ENCODE peak calls at places on chromosome 21, in eight cellular contexts. U, E, A, V, X, J, C and Z are unnamed samples.
A peak's percentile ranks its signal among the peaks of the same experiment; 100 is the strongest.

GRCh38 chr21:45579383-45580180 is 37.3 kb upstream of the SLC19A1 start:
- DNase-seq in U (no peak), V (peak; percentile 5), A (no peak), X (no peak), E (no peak), J (no peak), C (no peak), Z (peak; percentile 24)

GRCh38 chr21:46621457-46622182 is 13.9 kb upstream of the PRMT2 start:
- DNase-seq in V (no peak), E (no peak), X (no peak), C (no peak), J (no peak), A (no peak), U (no peak), Z (no peak)

GRCh38 chr21:43643193-43643592 is 16.1 kb downstream of the HSF2BP start:
- DNase-seq in V (no peak), X (no peak), C (no peak), J (no peak), A (no peak), U (no peak), E (no peak), Z (no peak)

GRCh38 chr21:35855463-35855862 is 204.9 kb downstream of the SETD4 start:
- DNase-seq in C (no peak), X (no peak), A (no peak), E (no peak), V (no peak), J (no peak), U (no peak), Z (no peak)

GRCh38 chr21:36010801-36011200 is 49.5 kb downstream of the SETD4 start:
- DNase-seq in X (no peak), V (no peak), C (no peak), J (no peak), U (no peak), A (no peak), E (no peak), Z (no peak)

GRCh38 chr21:46661211-46661625 is 25.7 kb downstream of the PRMT2 start:
- DNase-seq in A (no peak), C (no peak), E (peak; percentile 30), U (no peak), X (no peak), J (peak; percentile 61), V (peak; percentile 42), Z (peak; percentile 40)

GRCh38 chr21:43810505-43811261 is 21.3 kb downstream of the RRP1 start:
- DNase-seq in X (peak; percentile 51), C (no peak), A (peak; percentile 36), V (peak; percentile 93), E (no peak), J (peak; percentile 41), U (no peak), Z (peak; percentile 94)

GRCh38 chr21:40696246-40696645 is 150.7 kb downstream of the DSCAM start:
- DNase-seq in E (no peak), J (no peak), U (no peak), C (no peak), X (no peak), V (no peak), A (no peak), Z (no peak)

GRCh38 chr21:45845790-45846130 is 135.8 kb upstream of the COL6A1 start:
- DNase-seq in X (no peak), V (no peak), C (no peak), E (no peak), A (no peak), U (no peak), J (no peak), Z (peak; percentile 5)

GRCh38 chr21:15276243-15276642 is 211.4 kb upstream of the NRIP1 start:
- DNase-seq in C (no peak), J (no peak), E (no peak), A (no peak), X (no peak), V (no peak), U (no peak), Z (no peak)

GRCh38 chr21:43929217-43929971 is 64.4 kb downstream of the AGPAT3 start:
- DNase-seq in V (no peak), E (no peak), J (no peak), U (no peak), A (no peak), C (no peak), X (no peak), Z (peak; percentile 72)

GRCh38 chr21:28773036-28773435 is 219.6 kb downstream of the LTN1 start:
- DNase-seq in U (no peak), J (no peak), C (no peak), X (no peak), A (no peak), E (no peak), V (no peak), Z (no peak)

GRCh38 chr21:14520535-14520934 is 25.6 kb downstream of the SAMSN1 start:
- DNase-seq in V (no peak), C (no peak), A (no peak), X (no peak), J (no peak), E (peak; percentile 64), U (no peak), Z (no peak)

DNA sequence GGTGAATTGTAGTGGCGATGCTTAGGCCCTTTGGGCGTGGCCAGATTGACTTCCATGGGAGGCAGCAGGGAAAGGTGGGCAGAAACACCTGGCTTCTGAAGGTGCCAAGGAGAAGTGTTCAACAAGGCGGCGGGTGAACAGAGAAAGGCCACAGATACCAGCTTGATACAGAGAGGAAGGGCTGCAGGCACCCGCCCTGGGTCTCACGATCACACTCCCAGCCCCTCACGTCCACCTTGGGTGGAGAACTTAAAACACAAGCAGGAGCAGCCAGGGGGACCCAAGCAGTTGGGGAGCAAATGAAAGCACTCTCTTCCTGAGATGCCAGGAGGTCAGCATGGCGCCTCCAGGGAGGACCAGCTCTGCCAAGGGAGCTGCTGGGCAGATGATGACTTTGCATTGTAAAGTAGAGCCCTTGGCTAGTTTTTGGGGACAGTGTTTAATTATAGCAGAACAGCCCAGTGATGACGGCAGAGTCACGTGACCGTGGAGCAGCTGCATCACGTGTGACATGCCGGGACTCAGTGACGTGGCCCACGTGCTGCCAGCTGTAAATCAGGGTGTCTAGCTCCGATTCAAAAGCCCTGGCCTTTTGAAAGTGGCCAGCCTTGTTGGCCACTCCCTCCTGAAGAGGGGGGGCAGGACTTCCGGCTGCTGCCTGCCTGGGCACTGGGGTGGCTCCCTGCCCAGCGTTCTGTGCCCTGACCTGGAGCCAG is 19.0 kb downstream of the SLC37A1 start:
- DNase-seq in J (no peak), U (no peak), C (no peak), X (no peak), E (no peak), V (peak; percentile 61), A (no peak), Z (peak; percentile 78)
- TF ChIP-seq POLR2AphosphoS5 in J (no peak), U (no peak), C (no peak), X (no peak), E (no peak), V (peak; percentile 31), A (no peak), Z (no peak)

DNA sequence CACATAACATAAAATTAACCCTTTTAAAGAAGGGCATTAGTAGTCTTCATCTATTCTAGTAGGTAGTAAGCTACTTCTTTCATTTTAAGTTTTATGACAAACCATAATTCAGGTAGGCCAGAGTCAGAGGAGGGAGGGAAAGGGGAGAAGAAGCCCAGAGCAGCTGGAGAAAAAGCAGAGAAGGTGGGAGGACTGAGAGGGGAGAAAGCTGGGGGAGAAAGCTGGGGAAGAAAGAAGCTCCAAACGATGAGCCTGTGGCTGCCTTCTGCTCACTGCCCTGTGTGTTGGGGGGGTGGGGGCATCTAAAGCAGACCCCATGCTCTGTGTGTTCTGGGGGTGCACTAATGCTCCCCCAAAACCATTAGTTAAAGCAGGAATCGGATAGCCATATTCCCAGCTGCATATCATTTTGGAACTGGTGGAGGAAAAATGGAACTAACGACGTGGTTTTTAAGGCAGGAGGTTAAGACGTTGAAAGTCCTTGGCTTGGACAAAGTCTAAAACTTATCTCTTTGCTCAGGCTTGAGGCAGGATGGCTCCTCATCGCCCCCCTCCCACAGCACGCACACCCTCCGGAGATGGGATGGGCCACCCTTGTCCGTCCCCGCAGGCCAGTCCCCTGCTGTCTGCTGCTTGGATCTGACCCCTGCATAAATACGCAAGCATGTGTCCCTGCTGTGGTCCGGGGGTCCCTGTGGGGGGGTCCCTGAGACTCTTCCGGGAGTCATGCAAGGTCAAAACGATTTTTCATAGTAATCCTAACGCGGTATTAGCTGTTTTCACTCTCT is 184.2 kb downstream of the DYRK1A start:
- DNase-seq in X (no peak), U (no peak), V (no peak), A (no peak), E (no peak), J (no peak), C (no peak), Z (peak; percentile 20)
- H3K4me3 ChIP-seq in X (no peak overlapping the region), U (no peak overlapping the region), V (no peak overlapping the region), A (no peak overlapping the region), E (no peak overlapping the region), J (no peak overlapping the region), C (peak overlapping the region; percentile 58), Z (peak overlapping the region; percentile 16)

GRCh38 chr21:39452207-39452964 is 616 bp downstream of the SH3BGR start:
- DNase-seq in U (peak; percentile 45), V (no peak), J (no peak), A (no peak), E (no peak), X (no peak), C (no peak), Z (no peak)
- TF ChIP-seq POLR2AphosphoS5 in U (no peak), V (no peak), J (no peak), A (no peak), E (no peak), X (no peak), C (no peak), Z (no peak)

DNA sequence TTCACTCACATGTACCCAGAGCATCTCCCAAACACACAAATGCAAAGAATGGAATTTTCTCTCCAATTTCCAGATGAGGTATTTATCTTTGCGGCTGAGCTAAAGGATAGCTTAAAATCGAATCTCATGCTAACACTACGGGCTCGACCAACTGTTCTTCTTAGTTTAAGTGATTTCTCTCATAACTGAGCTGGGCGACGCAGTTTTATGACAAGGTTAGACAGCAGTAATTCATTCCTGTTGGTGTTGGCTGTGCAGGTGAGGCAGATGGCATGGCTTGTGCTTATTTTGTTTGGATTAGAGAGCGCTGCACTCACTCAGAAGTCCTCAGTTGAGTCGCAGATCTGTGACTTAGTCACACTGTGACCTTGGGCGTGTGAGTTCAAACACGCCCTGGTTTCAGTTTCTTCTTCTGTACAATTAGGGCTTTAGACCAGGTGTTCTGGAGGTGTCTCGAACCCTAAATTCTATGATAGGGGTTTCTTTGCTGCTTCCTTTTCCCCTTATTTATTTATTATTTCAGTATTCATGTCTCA is 41.5 kb upstream of the MRPS6 start:
- DNase-seq in C (no peak), E (no peak), A (no peak), V (peak; percentile 46), U (no peak), J (no peak), X (no peak), Z (no peak)
- H3K4me3 ChIP-seq in C (no peak overlapping the region), E (no peak overlapping the region), A (no peak overlapping the region), V (no peak overlapping the region), U (no peak overlapping the region), J (no peak overlapping the region), X (no peak overlapping the region), Z (no peak overlapping the region)

DNA sequence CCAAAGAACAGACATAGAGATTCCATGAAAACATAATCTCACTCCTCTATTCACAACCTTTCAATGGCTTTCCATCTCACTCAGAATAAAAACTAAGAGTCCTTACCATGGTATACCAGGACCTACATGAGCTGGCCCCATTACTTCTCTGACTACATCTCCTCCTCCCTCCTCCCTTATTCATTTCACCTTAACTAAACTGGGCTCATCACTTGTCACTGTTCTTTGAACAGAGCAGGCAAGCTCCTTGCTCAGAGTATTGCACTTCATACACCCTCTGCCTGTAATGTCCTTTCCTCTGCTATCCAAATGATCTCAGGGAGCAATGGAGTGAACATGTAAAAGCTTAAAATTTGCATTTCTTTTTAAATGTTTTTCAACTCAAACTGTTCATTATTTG is 142.0 kb downstream of the MRPL39 start:
- DNase-seq in X (no peak), A (no peak), E (no peak), C (no peak), V (no peak), J (no peak), U (no peak), Z (no peak)
- TF ChIP-seq POLR2AphosphoS5 in X (peak; percentile 29), A (no peak), E (no peak), C (no peak), V (no peak), J (no peak), U (no peak), Z (no peak)